ENCODE peak calls at places on chromosome 15, in four cellular contexts. One of them, this sample, is unnamed.

GRCh38 chr15:95485367-95485766 is 845.1 kb upstream of the NR2F2 start:
- DNase-seq in activated effector memory CD4-positive, alpha-beta T cell treated with anti-CD3 and anti-CD28 coated beads, Interleukin-2, amount 50 U/mL, for 16 hours: no peak
- DNase-seq in ureter: no peak
- DNase-seq in SK-N-DZ: no peak
- DNase-seq in this sample: no peak

GRCh38 chr15:61226313-61227250 is 2.5 kb downstream of the RORA start:
- DNase-seq in activated effector memory CD4-positive, alpha-beta T cell treated with anti-CD3 and anti-CD28 coated beads, Interleukin-2, amount 50 U/mL, for 16 hours: no peak
- DNase-seq in ureter: no peak
- DNase-seq in SK-N-DZ: no peak
- DNase-seq in this sample: no peak

GRCh38 chr15:65394280-65394789 is 16.5 kb upstream of the IGDCC3 start:
- DNase-seq in activated effector memory CD4-positive, alpha-beta T cell treated with anti-CD3 and anti-CD28 coated beads, Interleukin-2, amount 50 U/mL, for 16 hours: no peak
- DNase-seq in ureter: no peak
- DNase-seq in SK-N-DZ: no peak
- DNase-seq in this sample: no peak

GRCh38 chr15:56160966-56161365 is 82.7 kb downstream of the RFX7 start:
- DNase-seq in activated effector memory CD4-positive, alpha-beta T cell treated with anti-CD3 and anti-CD28 coated beads, Interleukin-2, amount 50 U/mL, for 16 hours: no peak
- DNase-seq in ureter: no peak
- DNase-seq in SK-N-DZ: no peak
- DNase-seq in this sample: no peak

GRCh38 chr15:74967670-74968069 is 11.1 kb upstream of the RPP25 start:
- DNase-seq in activated effector memory CD4-positive, alpha-beta T cell treated with anti-CD3 and anti-CD28 coated beads, Interleukin-2, amount 50 U/mL, for 16 hours: no peak
- DNase-seq in ureter: no peak
- DNase-seq in SK-N-DZ: no peak
- DNase-seq in this sample: no peak

GRCh38 chr15:99943466-99943865 is 210.2 kb upstream of the LYSMD4 start:
- DNase-seq in activated effector memory CD4-positive, alpha-beta T cell treated with anti-CD3 and anti-CD28 coated beads, Interleukin-2, amount 50 U/mL, for 16 hours: no peak
- DNase-seq in ureter: no peak
- DNase-seq in SK-N-DZ: no peak
- DNase-seq in this sample: no peak

GRCh38 chr15:49830411-49830810 is 209.6 kb downstream of the DTWD1 start:
- DNase-seq in activated effector memory CD4-positive, alpha-beta T cell treated with anti-CD3 and anti-CD28 coated beads, Interleukin-2, amount 50 U/mL, for 16 hours: no peak
- DNase-seq in ureter: no peak
- DNase-seq in SK-N-DZ: no peak
- DNase-seq in this sample: no peak

GRCh38 chr15:78003539-78004008 is 73.9 kb downstream of the TBC1D2B start:
- DNase-seq in activated effector memory CD4-positive, alpha-beta T cell treated with anti-CD3 and anti-CD28 coated beads, Interleukin-2, amount 50 U/mL, for 16 hours: no peak
- DNase-seq in ureter: no peak
- DNase-seq in SK-N-DZ: no peak
- DNase-seq in this sample: no peak

GRCh38 chr15:101258238-101259144 is 6.6 kb upstream of the CHSY1 start:
- DNase-seq in activated effector memory CD4-positive, alpha-beta T cell treated with anti-CD3 and anti-CD28 coated beads, Interleukin-2, amount 50 U/mL, for 16 hours: peak
- DNase-seq in ureter: peak
- DNase-seq in SK-N-DZ: peak
- DNase-seq in this sample: peak

GRCh38 chr15:58966698-58967097 is 20.8 kb upstream of the RNF111 start:
- DNase-seq in activated effector memory CD4-positive, alpha-beta T cell treated with anti-CD3 and anti-CD28 coated beads, Interleukin-2, amount 50 U/mL, for 16 hours: no peak
- DNase-seq in ureter: no peak
- DNase-seq in SK-N-DZ: no peak
- DNase-seq in this sample: no peak

GRCh38 chr15:25175789-25176615 is 221.2 kb downstream of the SNRPN start:
- DNase-seq in activated effector memory CD4-positive, alpha-beta T cell treated with anti-CD3 and anti-CD28 coated beads, Interleukin-2, amount 50 U/mL, for 16 hours: peak
- DNase-seq in ureter: no peak
- DNase-seq in SK-N-DZ: no peak
- DNase-seq in this sample: no peak

GRCh38 chr15:53588773-53589172 is 170.7 kb downstream of the WDR72 start:
- DNase-seq in activated effector memory CD4-positive, alpha-beta T cell treated with anti-CD3 and anti-CD28 coated beads, Interleukin-2, amount 50 U/mL, for 16 hours: no peak
- DNase-seq in ureter: no peak
- DNase-seq in SK-N-DZ: no peak
- DNase-seq in this sample: no peak

GRCh38 chr15:101256756-101257155 is 4.9 kb upstream of the CHSY1 start:
- DNase-seq in activated effector memory CD4-positive, alpha-beta T cell treated with anti-CD3 and anti-CD28 coated beads, Interleukin-2, amount 50 U/mL, for 16 hours: no peak
- DNase-seq in ureter: no peak
- DNase-seq in SK-N-DZ: no peak
- DNase-seq in this sample: no peak

GRCh38 chr15:80568298-80568697 is 126.8 kb upstream of the ABHD17C start:
- DNase-seq in activated effector memory CD4-positive, alpha-beta T cell treated with anti-CD3 and anti-CD28 coated beads, Interleukin-2, amount 50 U/mL, for 16 hours: no peak
- DNase-seq in ureter: no peak
- DNase-seq in SK-N-DZ: no peak
- DNase-seq in this sample: no peak

GRCh38 chr15:94027571-94027970 is 203.8 kb upstream of the MCTP2 start:
- DNase-seq in activated effector memory CD4-positive, alpha-beta T cell treated with anti-CD3 and anti-CD28 coated beads, Interleukin-2, amount 50 U/mL, for 16 hours: no peak
- DNase-seq in ureter: no peak
- DNase-seq in SK-N-DZ: no peak
- DNase-seq in this sample: no peak

GRCh38 chr15:39188930-39189329 is 391.9 kb upstream of the THBS1 start:
- DNase-seq in activated effector memory CD4-positive, alpha-beta T cell treated with anti-CD3 and anti-CD28 coated beads, Interleukin-2, amount 50 U/mL, for 16 hours: no peak
- DNase-seq in ureter: no peak
- DNase-seq in SK-N-DZ: no peak
- DNase-seq in this sample: peak

GRCh38 chr15:70376929-70377691 is 279.4 kb upstream of the TLE3 start:
- DNase-seq in activated effector memory CD4-positive, alpha-beta T cell treated with anti-CD3 and anti-CD28 coated beads, Interleukin-2, amount 50 U/mL, for 16 hours: no peak
- DNase-seq in ureter: no peak
- DNase-seq in SK-N-DZ: peak
- DNase-seq in this sample: no peak

GRCh38 chr15:70327328-70328136 is 229.8 kb upstream of the TLE3 start:
- DNase-seq in activated effector memory CD4-positive, alpha-beta T cell treated with anti-CD3 and anti-CD28 coated beads, Interleukin-2, amount 50 U/mL, for 16 hours: no peak
- DNase-seq in ureter: peak
- DNase-seq in SK-N-DZ: peak
- DNase-seq in this sample: no peak

GRCh38 chr15:51738553-51738952 is 1.1 kb upstream of the LYSMD2 start:
- DNase-seq in activated effector memory CD4-positive, alpha-beta T cell treated with anti-CD3 and anti-CD28 coated beads, Interleukin-2, amount 50 U/mL, for 16 hours: no peak
- DNase-seq in ureter: no peak
- DNase-seq in SK-N-DZ: no peak
- DNase-seq in this sample: no peak

GRCh38 chr15:98438907-98439306 is 209.4 kb upstream of the IGF1R start:
- DNase-seq in activated effector memory CD4-positive, alpha-beta T cell treated with anti-CD3 and anti-CD28 coated beads, Interleukin-2, amount 50 U/mL, for 16 hours: peak
- DNase-seq in ureter: no peak
- DNase-seq in SK-N-DZ: no peak
- DNase-seq in this sample: no peak

GRCh38 chr15:85672338-85673097 is 122.2 kb downstream of the KLHL25 start:
- DNase-seq in activated effector memory CD4-positive, alpha-beta T cell treated with anti-CD3 and anti-CD28 coated beads, Interleukin-2, amount 50 U/mL, for 16 hours: no peak
- DNase-seq in ureter: no peak
- DNase-seq in SK-N-DZ: no peak
- DNase-seq in this sample: no peak

GRCh38 chr15:39948817-39949216 is 14.9 kb downstream of the EIF2AK4 start:
- DNase-seq in activated effector memory CD4-positive, alpha-beta T cell treated with anti-CD3 and anti-CD28 coated beads, Interleukin-2, amount 50 U/mL, for 16 hours: no peak
- DNase-seq in ureter: no peak
- DNase-seq in SK-N-DZ: no peak
- DNase-seq in this sample: no peak

GRCh38 chr15:42695527-42696071 is 41.3 kb downstream of the CDAN1 start:
- DNase-seq in activated effector memory CD4-positive, alpha-beta T cell treated with anti-CD3 and anti-CD28 coated beads, Interleukin-2, amount 50 U/mL, for 16 hours: no peak
- DNase-seq in ureter: no peak
- DNase-seq in SK-N-DZ: no peak
- DNase-seq in this sample: no peak

GRCh38 chr15:72009207-72009606 is 108.7 kb downstream of the MYO9A start:
- DNase-seq in activated effector memory CD4-positive, alpha-beta T cell treated with anti-CD3 and anti-CD28 coated beads, Interleukin-2, amount 50 U/mL, for 16 hours: no peak
- DNase-seq in ureter: no peak
- DNase-seq in SK-N-DZ: no peak
- DNase-seq in this sample: no peak

GRCh38 chr15:59222106-59222505 is 15.5 kb downstream of the LDHAL6B start:
- DNase-seq in activated effector memory CD4-positive, alpha-beta T cell treated with anti-CD3 and anti-CD28 coated beads, Interleukin-2, amount 50 U/mL, for 16 hours: no peak
- DNase-seq in ureter: no peak
- DNase-seq in SK-N-DZ: no peak
- DNase-seq in this sample: no peak